ENCODE peak calls at places on chromosome 4, in four cellular contexts. One of them, this sample, is unnamed. For H3K4me1, the result is how much of the 10 kb centered on the place peaks cover.

GRCh38 chr4:99507762-99508161 is 3.1 kb upstream of the C4orf17 start:
- DNase-seq in A549: no peak
- DNase-seq in CD8-positive, alpha-beta memory T cell: peak
- DNase-seq in fibroblast of lung: peak
- DNase-seq in this sample: no peak

GRCh38 chr4:12926189-12927066 is 557.7 kb downstream of the RAB28 start:
- DNase-seq in fibroblast of lung: no peak
- DNase-seq in A549: no peak
- DNase-seq in CD8-positive, alpha-beta memory T cell: no peak
- DNase-seq in this sample: no peak

GRCh38 chr4:15506464-15506863 is 36.8 kb downstream of the CC2D2A start:
- DNase-seq in fibroblast of lung: peak
- DNase-seq in CD8-positive, alpha-beta memory T cell: no peak
- DNase-seq in A549: no peak
- DNase-seq in this sample: no peak

GRCh38 chr4:173517781-173518371 is 12.2 kb downstream of the HAND2 start:
- DNase-seq in A549: no peak
- DNase-seq in fibroblast of lung: no peak
- DNase-seq in CD8-positive, alpha-beta memory T cell: no peak
- DNase-seq in this sample: peak

GRCh38 chr4:17577660-17578481 is 873 bp downstream of the LAP3 start:
- DNase-seq in CD8-positive, alpha-beta memory T cell: no peak
- DNase-seq in A549: no peak
- DNase-seq in fibroblast of lung: peak
- DNase-seq in this sample: peak

GRCh38 chr4:150962245-150962644 is 52.8 kb downstream of the LRBA start:
- DNase-seq in A549: no peak
- DNase-seq in fibroblast of lung: peak
- DNase-seq in CD8-positive, alpha-beta memory T cell: no peak
- DNase-seq in this sample: no peak

GRCh38 chr4:183455431-183456145 is 11.2 kb downstream of the CDKN2AIP start:
- DNase-seq in fibroblast of lung: peak
- DNase-seq in CD8-positive, alpha-beta memory T cell: peak
- DNase-seq in A549: no peak
- DNase-seq in this sample: no peak

GRCh38 chr4:143025111-143025704 is 159.5 kb upstream of the USP38 start:
- DNase-seq in fibroblast of lung: peak
- DNase-seq in A549: peak
- DNase-seq in CD8-positive, alpha-beta memory T cell: no peak
- DNase-seq in this sample: no peak

GRCh38 chr4:36394352-36394903 is 113.0 kb downstream of the DTHD1 start:
- DNase-seq in A549: peak
- DNase-seq in CD8-positive, alpha-beta memory T cell: peak
- DNase-seq in fibroblast of lung: no peak
- DNase-seq in this sample: peak

GRCh38 chr4:158133551-158133950 is 39.3 kb downstream of the GASK1B start:
- DNase-seq in A549: no peak
- DNase-seq in fibroblast of lung: no peak
- DNase-seq in CD8-positive, alpha-beta memory T cell: no peak
- DNase-seq in this sample: no peak

GRCh38 chr4:76546282-76547166 is 111.5 kb downstream of the SHROOM3 start:
- DNase-seq in A549: no peak
- DNase-seq in fibroblast of lung: peak
- DNase-seq in CD8-positive, alpha-beta memory T cell: no peak
- DNase-seq in this sample: no peak

GRCh38 chr4:102174800-102175199 is 170.5 kb downstream of the SLC39A8 start:
- DNase-seq in CD8-positive, alpha-beta memory T cell: no peak
- DNase-seq in fibroblast of lung: peak
- DNase-seq in A549: peak
- DNase-seq in this sample: no peak

GRCh38 chr4:153014460-153014859 is 78.3 kb downstream of the FHDC1 start:
- DNase-seq in A549: no peak
- DNase-seq in fibroblast of lung: no peak
- DNase-seq in CD8-positive, alpha-beta memory T cell: no peak
- DNase-seq in this sample: no peak

GRCh38 chr4:6516762-6517161 is 44.3 kb upstream of the PPP2R2C start:
- DNase-seq in fibroblast of lung: no peak
- DNase-seq in A549: no peak
- DNase-seq in CD8-positive, alpha-beta memory T cell: no peak
- DNase-seq in this sample: no peak

DNA sequence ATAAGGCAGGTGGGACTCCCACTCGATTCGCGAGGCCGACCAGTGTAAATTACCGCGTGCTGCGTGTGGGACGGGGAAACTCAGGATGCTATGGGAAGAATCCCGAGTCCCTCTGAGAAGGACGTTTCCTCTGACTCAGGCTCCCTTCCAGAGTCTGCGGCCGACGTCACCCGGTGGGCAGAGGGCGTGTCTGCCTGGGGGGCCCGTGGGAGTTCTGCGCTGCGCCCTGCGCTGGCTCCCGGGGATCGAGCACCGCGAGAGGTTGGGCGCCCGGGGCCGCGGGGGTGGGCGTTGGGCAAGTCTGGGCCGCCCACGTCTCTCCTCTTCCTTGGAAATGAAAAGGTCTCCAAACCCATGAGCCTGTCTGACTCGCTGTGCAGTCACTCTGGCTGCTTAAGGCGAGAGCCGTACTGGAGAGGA is 546 bp downstream of the NIPAL1 start:
- DNase-seq in fibroblast of lung: peak
- DNase-seq in A549: peak
- DNase-seq in CD8-positive, alpha-beta memory T cell: peak
- DNase-seq in this sample: peak
- H3K4me1 ChIP-seq in fibroblast of lung: under half
- H3K4me1 ChIP-seq in A549: under half
- H3K4me1 ChIP-seq in CD8-positive, alpha-beta memory T cell: under half
- H3K4me1 ChIP-seq in this sample: under half

GRCh38 chr4:77854431-77855111 is 8.1 kb upstream of the MRPL1 start:
- DNase-seq in fibroblast of lung: no peak
- DNase-seq in CD8-positive, alpha-beta memory T cell: peak
- DNase-seq in A549: no peak
- DNase-seq in this sample: peak

GRCh38 chr4:77861500-77861899 is 1.1 kb upstream of the MRPL1 start:
- DNase-seq in CD8-positive, alpha-beta memory T cell: no peak
- DNase-seq in A549: no peak
- DNase-seq in fibroblast of lung: peak
- DNase-seq in this sample: no peak

GRCh38 chr4:77852892-77853495 is 9.6 kb upstream of the MRPL1 start:
- DNase-seq in CD8-positive, alpha-beta memory T cell: peak
- DNase-seq in A549: no peak
- DNase-seq in fibroblast of lung: no peak
- DNase-seq in this sample: peak

GRCh38 chr4:77859256-77859655 is 3.4 kb upstream of the MRPL1 start:
- DNase-seq in CD8-positive, alpha-beta memory T cell: no peak
- DNase-seq in fibroblast of lung: no peak
- DNase-seq in A549: no peak
- DNase-seq in this sample: no peak

GRCh38 chr4:77856152-77856551 is 6.5 kb upstream of the MRPL1 start:
- DNase-seq in CD8-positive, alpha-beta memory T cell: no peak
- DNase-seq in A549: no peak
- DNase-seq in fibroblast of lung: no peak
- DNase-seq in this sample: no peak
- H3K4me1 ChIP-seq in CD8-positive, alpha-beta memory T cell: half or more
- H3K4me1 ChIP-seq in A549: under half
- H3K4me1 ChIP-seq in fibroblast of lung: under half
- H3K4me1 ChIP-seq in this sample: under half

DNA sequence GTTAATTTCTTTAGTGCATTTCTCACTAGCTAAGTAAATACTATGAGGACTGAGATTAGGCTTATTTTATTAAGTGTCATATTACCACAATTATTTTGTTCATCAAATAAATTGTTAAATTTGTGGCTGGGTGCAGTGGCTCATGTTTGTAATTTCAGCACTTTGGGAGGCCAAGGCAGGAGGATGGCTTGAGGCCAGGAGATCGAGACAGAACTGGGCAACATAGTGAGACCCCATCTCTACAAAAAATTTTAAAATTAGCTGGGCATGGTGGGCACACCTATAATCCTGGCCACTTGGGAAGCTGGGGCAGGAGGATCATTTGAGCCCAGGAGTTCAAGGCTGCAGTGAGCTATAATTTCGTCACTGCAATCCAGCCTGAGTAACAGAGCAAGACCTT is 6.8 kb downstream of the SEC24D start:
- DNase-seq in fibroblast of lung: no peak
- DNase-seq in CD8-positive, alpha-beta memory T cell: no peak
- DNase-seq in A549: no peak
- DNase-seq in this sample: no peak
- H3K4me1 ChIP-seq in fibroblast of lung: under half
- H3K4me1 ChIP-seq in CD8-positive, alpha-beta memory T cell: under half
- H3K4me1 ChIP-seq in A549: under half
- H3K4me1 ChIP-seq in this sample: under half

GRCh38 chr4:128451270-128451905 is 163.8 kb upstream of the PGRMC2 start:
- DNase-seq in A549: no peak
- DNase-seq in fibroblast of lung: peak
- DNase-seq in CD8-positive, alpha-beta memory T cell: no peak
- DNase-seq in this sample: no peak

GRCh38 chr4:128452415-128452814 is 164.8 kb upstream of the PGRMC2 start:
- DNase-seq in CD8-positive, alpha-beta memory T cell: no peak
- DNase-seq in fibroblast of lung: no peak
- DNase-seq in A549: peak
- DNase-seq in this sample: no peak

GRCh38 chr4:128455076-128455345 is 167.4 kb upstream of the PGRMC2 start:
- DNase-seq in CD8-positive, alpha-beta memory T cell: no peak
- DNase-seq in A549: no peak
- DNase-seq in fibroblast of lung: no peak
- DNase-seq in this sample: no peak

GRCh38 chr4:128455480-128455879 is 167.9 kb upstream of the PGRMC2 start:
- DNase-seq in fibroblast of lung: no peak
- DNase-seq in CD8-positive, alpha-beta memory T cell: no peak
- DNase-seq in A549: no peak
- DNase-seq in this sample: no peak

DNA sequence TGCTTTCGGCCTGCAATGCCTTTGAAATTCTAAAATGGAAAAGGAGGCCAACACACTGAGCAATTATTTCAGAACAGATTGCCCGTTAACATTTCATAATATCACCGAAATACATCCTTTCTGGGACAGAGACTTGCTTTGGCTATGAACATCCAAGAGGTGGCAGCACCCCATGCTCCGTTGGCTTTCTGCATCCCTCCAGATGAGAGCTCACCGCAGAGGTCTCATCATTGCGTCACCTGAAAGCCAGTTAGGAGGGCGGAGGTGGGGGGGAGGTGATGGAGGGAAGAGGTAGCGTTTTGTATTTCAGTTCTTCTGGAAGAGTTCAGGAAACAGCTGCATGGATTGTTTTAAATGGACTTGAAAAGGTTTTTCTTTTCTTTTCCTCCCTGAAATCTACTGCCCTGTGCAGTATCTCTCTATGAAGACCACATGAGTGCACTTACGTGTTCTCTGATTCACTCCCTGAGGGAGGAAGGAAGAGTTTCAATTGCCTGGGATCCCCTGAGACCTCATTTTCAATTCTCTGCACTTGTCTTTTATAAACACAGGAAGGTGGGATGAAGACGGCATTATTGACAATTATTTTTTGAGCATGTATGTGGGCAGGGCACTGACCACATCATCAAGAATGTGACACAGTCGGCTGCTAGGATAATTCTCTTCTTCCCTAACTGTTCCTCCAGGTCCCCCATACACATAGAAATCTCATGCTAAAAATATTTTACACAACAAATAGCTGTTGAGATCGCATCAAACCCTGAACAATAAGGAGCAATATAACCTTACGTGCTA is 166.9 kb upstream of the PGRMC2 start:
- DNase-seq in A549: peak
- DNase-seq in CD8-positive, alpha-beta memory T cell: peak
- DNase-seq in fibroblast of lung: peak
- DNase-seq in this sample: peak
- H3K4me1 ChIP-seq in A549: half or more
- H3K4me1 ChIP-seq in CD8-positive, alpha-beta memory T cell: under half
- H3K4me1 ChIP-seq in fibroblast of lung: under half
- H3K4me1 ChIP-seq in this sample: under half

GRCh38 chr4:2868840-2869487 is 25.3 kb downstream of the ADD1 start:
- DNase-seq in A549: no peak
- DNase-seq in CD8-positive, alpha-beta memory T cell: no peak
- DNase-seq in fibroblast of lung: no peak
- DNase-seq in this sample: no peak

GRCh38 chr4:2871466-2871865 is 27.8 kb downstream of the ADD1 start:
- DNase-seq in CD8-positive, alpha-beta memory T cell: no peak
- DNase-seq in fibroblast of lung: no peak
- DNase-seq in A549: no peak
- DNase-seq in this sample: no peak

GRCh38 chr4:2869659-2870058 is 26.0 kb downstream of the ADD1 start:
- DNase-seq in fibroblast of lung: no peak
- DNase-seq in A549: no peak
- DNase-seq in CD8-positive, alpha-beta memory T cell: no peak
- DNase-seq in this sample: peak

GRCh38 chr4:2871911-2872310 is 28.3 kb downstream of the ADD1 start:
- DNase-seq in CD8-positive, alpha-beta memory T cell: no peak
- DNase-seq in A549: no peak
- DNase-seq in fibroblast of lung: no peak
- DNase-seq in this sample: no peak

DNA sequence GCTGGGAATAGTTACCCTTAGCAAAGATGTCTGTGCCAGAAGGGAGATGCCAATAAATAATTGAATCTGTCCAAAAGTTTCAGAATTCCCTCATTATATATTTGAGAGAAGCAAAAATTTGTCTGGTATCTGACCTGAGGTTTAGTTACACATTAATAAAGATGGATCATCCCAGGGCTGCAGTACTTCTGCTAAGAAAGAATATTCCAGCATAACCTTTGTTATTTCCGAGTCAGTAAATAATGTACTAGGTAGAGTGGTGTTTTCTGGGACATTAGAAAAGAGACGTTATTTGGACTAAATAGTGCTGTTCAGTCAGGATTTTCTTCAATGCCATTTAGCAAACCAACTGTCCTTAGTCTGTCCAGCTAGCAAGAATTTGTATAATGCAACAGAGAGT is 26.5 kb downstream of the ADD1 start:
- DNase-seq in CD8-positive, alpha-beta memory T cell: no peak
- DNase-seq in fibroblast of lung: no peak
- DNase-seq in A549: no peak
- DNase-seq in this sample: peak
- H3K4me1 ChIP-seq in CD8-positive, alpha-beta memory T cell: under half
- H3K4me1 ChIP-seq in fibroblast of lung: under half
- H3K4me1 ChIP-seq in A549: under half
- H3K4me1 ChIP-seq in this sample: under half

This sample was measured in small intestine.